ENCODE peak calls at places on chromosomes 4 and X, in eight cellular contexts. V is psoas muscle; L is breast epithelium; E is bronchial epithelial cell; Y is CD8-positive, alpha-beta T cell; S is cardiac muscle cell; N is AG09319; D is HFFc6. O is an unnamed sample.

GRCh38 chr4:107210450-107211239 is 174.5 kb upstream of the DKK2 start:
- DNase-seq in E (peak), Y (no peak), S (peak), V (no peak), L (no peak), N (no peak), D (peak), O (no peak)

GRCh38 chr4:122863626-122864025 is 37.0 kb downstream of the FGF2 start:
- DNase-seq in N (no peak), Y (no peak), E (no peak), D (no peak), V (no peak), L (no peak), S (no peak), O (no peak)

GRCh38 chrX:46704767-46705386 is 54.0 kb downstream of the SLC9A7 start:
- DNase-seq in V (no peak), N (no peak), D (peak), L (no peak), E (peak), S (peak), Y (no peak), O (no peak)

GRCh38 chrX:13219990-13220764 is 99.7 kb downstream of the ATXN3L start:
- DNase-seq in L (no peak), Y (no peak), E (no peak), V (no peak), N (no peak), D (no peak), S (no peak), O (no peak)

GRCh38 chr4:38601244-38601915 is 62.6 kb upstream of the KLF3 start:
- DNase-seq in Y (no peak), L (no peak), N (no peak), D (no peak), V (no peak), S (peak), E (peak), O (no peak)

GRCh38 chr4:77617203-77617602 is 11.6 kb downstream of the CXCL13 start:
- DNase-seq in Y (no peak), V (no peak), E (peak), L (no peak), S (peak), N (no peak), D (no peak), O (no peak)

GRCh38 chr4:95505801-95506200 is 43.0 kb downstream of the UNC5C start:
- DNase-seq in N (no peak), L (no peak), E (no peak), Y (no peak), V (no peak), D (no peak), S (no peak), O (no peak)

GRCh38 chrX:133970021-133970550 is 15.3 kb downstream of the GPC3 start:
- DNase-seq in L (no peak), D (no peak), S (no peak), Y (no peak), V (no peak), E (no peak), N (no peak), O (no peak)

GRCh38 chr4:139419388-139419914 is 34.5 kb upstream of the RAB33B start:
- DNase-seq in S (peak), D (peak), V (no peak), L (no peak), Y (no peak), E (peak), N (peak), O (no peak)

GRCh38 chr4:79348405-79348804 is 22.5 kb upstream of the NAA11 start:
- DNase-seq in Y (no peak), E (no peak), V (no peak), D (no peak), N (no peak), L (no peak), S (no peak), O (no peak)

GRCh38 chr4:93416337-93417102 is 412.0 kb upstream of the ATOH1 start:
- DNase-seq in E (peak), V (no peak), N (no peak), D (no peak), S (no peak), Y (no peak), L (no peak), O (no peak)

GRCh38 chr4:153929651-153930050 is 140.8 kb upstream of the SFRP2 start:
- DNase-seq in Y (no peak), N (no peak), S (no peak), V (no peak), D (no peak), L (no peak), E (no peak), O (no peak)

GRCh38 chrX:35726176-35726575 is 72.0 kb upstream of the MAGEB16 start:
- DNase-seq in L (no peak), V (no peak), N (no peak), S (peak), E (peak), D (peak), Y (no peak), O (no peak)

GRCh38 chr4:146367347-146367746 is 153.0 kb downstream of the REELD1 start:
- DNase-seq in N (no peak), S (no peak), L (no peak), D (no peak), Y (no peak), E (no peak), V (no peak), O (no peak)

GRCh38 chr4:15202481-15202880 is 200.2 kb downstream of the CPEB2 start:
- DNase-seq in L (no peak), D (no peak), V (no peak), S (no peak), N (no peak), Y (no peak), E (no peak), O (no peak)

GRCh38 chr4:101184668-101185067 is 162.7 kb downstream of the PPP3CA start:
- DNase-seq in N (no peak), D (no peak), Y (no peak), E (no peak), S (no peak), V (no peak), L (no peak), O (no peak)

GRCh38 chr4:115664285-115664684 is 550.9 kb upstream of the NDST4 start:
- DNase-seq in L (no peak), S (no peak), E (no peak), D (no peak), N (no peak), V (no peak), Y (no peak), O (no peak)

GRCh38 chr4:94827481-94828110 is 69.8 kb downstream of the BMPR1B start:
- DNase-seq in L (no peak), Y (no peak), E (peak), V (no peak), N (no peak), D (peak), S (peak), O (no peak)

GRCh38 chrX:110180176-110180927 is 137.5 kb downstream of the AMMECR1 start:
- DNase-seq in S (peak), Y (no peak), V (no peak), N (no peak), D (peak), E (peak), L (no peak), O (no peak)

GRCh38 chrX:134670241-134670811 is 12.1 kb upstream of the PLAC1 start:
- DNase-seq in S (peak), E (peak), N (peak), L (peak), D (peak), Y (no peak), V (peak), O (no peak)

GRCh38 chr4:108166441-108167315 is 2.1 kb downstream of the LEF1 start:
- DNase-seq in E (no peak), N (no peak), D (no peak), L (no peak), V (no peak), Y (peak), S (no peak), O (no peak)

GRCh38 chr4:98539299-98539698 is 119.1 kb downstream of the TSPAN5 start:
- DNase-seq in S (no peak), Y (no peak), D (no peak), L (no peak), E (no peak), V (no peak), N (no peak), O (no peak)

GRCh38 chr4:39166177-39166576 is 16.2 kb upstream of the WDR19 start:
- DNase-seq in Y (no peak), V (no peak), D (no peak), L (no peak), E (no peak), N (no peak), S (no peak), O (no peak)

GRCh38 chr4:42152507-42153504 is at the start of gene BEND4:
- DNase-seq in L (no peak), Y (no peak), V (no peak), E (no peak), N (no peak), S (no peak), D (no peak), O (no peak)

GRCh38 chrX:47170861-47171692 is 22.6 kb upstream of the UBA1 start:
- DNase-seq in Y (no peak), E (no peak), S (no peak), V (no peak), N (no peak), L (no peak), D (no peak), O (no peak)

GRCh38 chr4:40515037-40515397 is 114.6 kb downstream of the RBM47 start:
- DNase-seq in V (no peak), L (no peak), N (no peak), E (peak), S (peak), D (no peak), Y (no peak), O (no peak)

GRCh38 chrX:27336466-27337091 is 126.6 kb downstream of the PPP4R3C start:
- DNase-seq in E (peak), Y (no peak), L (no peak), N (no peak), V (no peak), D (no peak), S (peak), O (no peak)
- TF ChIP-seq CTCF in E (peak), Y (no peak), L (peak), N (peak), V (peak), D (peak), S (peak), O (peak)

GRCh38 chr4:70994069-70994366 is 569 bp downstream of the DCK start:
- DNase-seq in D (no peak), L (no peak), Y (no peak), S (no peak), E (peak), N (no peak), V (no peak), O (no peak)
- TF ChIP-seq CTCF in D (no peak), L (no peak), Y (no peak), S (no peak), E (no peak), N (no peak), V (no peak), O (no peak)

DNA sequence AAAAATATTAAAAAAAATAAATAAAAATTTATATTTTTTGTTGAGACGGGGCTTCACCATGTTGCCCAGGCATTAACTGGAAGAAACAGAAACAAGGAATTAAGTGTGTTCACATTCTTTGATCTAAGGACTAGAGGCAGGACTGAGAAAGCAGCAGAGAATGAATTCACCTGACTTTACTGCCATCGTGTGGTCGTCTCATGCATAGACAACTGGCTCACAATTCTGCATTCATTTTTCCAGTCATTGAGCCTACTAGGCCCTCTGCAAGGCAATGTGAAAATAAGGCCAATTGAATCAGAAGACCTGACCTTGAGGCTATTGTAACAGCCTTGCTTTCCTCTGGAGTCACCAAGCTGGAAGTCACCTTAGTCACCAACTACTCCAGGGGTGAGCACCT is 37.4 kb downstream of the LHFPL1 start:
- DNase-seq in N (no peak), L (no peak), E (peak), Y (no peak), D (peak), V (no peak), S (peak), O (no peak)
- TF ChIP-seq CTCF in N (peak), L (peak), E (peak), Y (peak), D (peak), V (peak), S (peak), O (peak)

GRCh38 chr4:56908206-56909082 is 744 bp downstream of the REST start:
- DNase-seq in E (peak), Y (peak), S (peak), V (peak), N (no peak), D (peak), L (no peak), O (peak)
- TF ChIP-seq CTCF in E (no peak), Y (no peak), S (no peak), V (no peak), N (no peak), D (no peak), L (no peak), O (no peak)

GRCh38 chr4:30722092-30722915 is 2.1 kb downstream of the PCDH7 start:
- DNase-seq in V (peak), D (no peak), E (no peak), N (no peak), L (no peak), Y (no peak), S (no peak), O (no peak)
- TF ChIP-seq CTCF in V (no peak), D (peak), E (no peak), N (no peak), L (no peak), Y (no peak), S (no peak), O (peak)

GRCh38 chr4:8321220-8321619 is 51.7 kb downstream of the HTRA3 start:
- DNase-seq in N (no peak), V (no peak), L (no peak), S (no peak), E (no peak), Y (no peak), D (no peak), O (no peak)

GRCh38 chr4:8318509-8318908 is 49.0 kb downstream of the HTRA3 start:
- DNase-seq in Y (no peak), E (no peak), L (no peak), S (no peak), D (no peak), V (no peak), N (no peak), O (no peak)

GRCh38 chr4:8319061-8319460 is 49.5 kb downstream of the HTRA3 start:
- DNase-seq in E (no peak), N (no peak), D (no peak), V (no peak), L (peak), Y (no peak), S (no peak), O (no peak)

GRCh38 chr4:8320386-8320750 is 50.8 kb downstream of the HTRA3 start:
- DNase-seq in L (no peak), D (no peak), Y (no peak), E (no peak), N (no peak), V (peak), S (no peak), O (peak)

DNA sequence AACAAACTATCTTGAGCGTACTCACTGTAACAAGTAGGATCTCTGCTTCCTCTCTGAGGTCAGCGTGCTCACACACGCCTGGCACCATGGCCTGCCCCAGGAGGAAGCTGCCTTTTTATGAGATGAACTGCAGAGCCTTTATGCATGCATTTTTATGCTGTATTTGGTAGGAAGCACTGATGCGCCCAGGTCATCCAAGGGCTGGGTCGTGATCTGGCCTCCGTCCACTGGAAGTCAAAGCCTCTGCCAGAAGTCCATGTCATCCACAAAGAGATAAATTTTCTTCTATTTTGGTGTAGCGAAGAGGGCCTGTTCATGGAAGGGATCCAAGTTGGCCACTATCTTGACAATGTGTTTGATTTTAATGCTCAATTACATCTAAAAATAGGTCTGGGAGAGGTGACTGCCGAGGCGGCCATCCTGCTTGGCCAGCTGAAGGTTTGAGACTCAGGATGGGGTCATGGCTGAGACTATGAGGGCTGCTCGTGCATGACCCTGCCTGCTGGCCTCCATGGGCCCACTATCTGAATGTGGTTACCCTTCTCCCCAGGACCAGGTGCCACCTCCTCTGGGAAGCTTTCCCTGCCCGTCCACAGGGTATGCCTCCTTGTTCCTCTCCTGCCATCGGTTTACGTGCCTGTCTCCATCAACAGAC is 50.3 kb downstream of the HTRA3 start:
- DNase-seq in D (no peak), E (peak), N (no peak), V (peak), Y (no peak), S (no peak), L (peak), O (no peak)
- TF ChIP-seq CTCF in D (no peak), E (no peak), N (no peak), V (no peak), Y (no peak), S (no peak), L (no peak), O (no peak)